ENCODE peak calls at places on chromosomes 2 and 18, in ten cellular contexts. One of them, this sample, is unnamed.

GRCh38 chr2:172098650-172099471 is 3.8 kb downstream of the DLX2 start:
- DNase-seq in activated naive CD4-positive, alpha-beta T cell treated with anti-CD3 and anti-CD28 coated beads for 36 hours: peak; percentile 59
- DNase-seq in C1 segment of cervical spinal cord: no peak
- DNase-seq in NCI-H2081: no peak
- DNase-seq in stimulated activated CD4-positive, alpha-beta T cell treated with anti-CD3 and anti-CD28 coated beads, Interleukin-15, amount 100 ng/mL, for 1 hour: no peak
- DNase-seq in putamen: no peak
- DNase-seq in H4: peak; percentile 81
- DNase-seq in EL: peak; percentile 89
- DNase-seq in WTC11: peak; percentile 46
- DNase-seq in ACHN: peak; percentile 93
- DNase-seq in this sample: peak; percentile 39

GRCh38 chr18:73564073-73564472 is 583.6 kb downstream of the FBXO15 start:
- DNase-seq in stimulated activated CD4-positive, alpha-beta T cell treated with anti-CD3 and anti-CD28 coated beads, Interleukin-15, amount 100 ng/mL, for 1 hour: no peak
- DNase-seq in H4: peak; percentile 61
- DNase-seq in C1 segment of cervical spinal cord: no peak
- DNase-seq in ACHN: peak; percentile 47
- DNase-seq in WTC11: no peak
- DNase-seq in EL: peak; percentile 68
- DNase-seq in activated naive CD4-positive, alpha-beta T cell treated with anti-CD3 and anti-CD28 coated beads for 36 hours: no peak
- DNase-seq in NCI-H2081: no peak
- DNase-seq in putamen: no peak
- DNase-seq in this sample: no peak

GRCh38 chr18:36142751-36143150 is 13.1 kb downstream of the ELP2 start:
- DNase-seq in EL: no peak
- DNase-seq in putamen: no peak
- DNase-seq in WTC11: no peak
- DNase-seq in NCI-H2081: no peak
- DNase-seq in stimulated activated CD4-positive, alpha-beta T cell treated with anti-CD3 and anti-CD28 coated beads, Interleukin-15, amount 100 ng/mL, for 1 hour: no peak
- DNase-seq in activated naive CD4-positive, alpha-beta T cell treated with anti-CD3 and anti-CD28 coated beads for 36 hours: no peak
- DNase-seq in H4: no peak
- DNase-seq in ACHN: no peak
- DNase-seq in C1 segment of cervical spinal cord: no peak
- DNase-seq in this sample: no peak

GRCh38 chr18:12336887-12337286 is 28.8 kb downstream of the TUBB6 start:
- DNase-seq in H4: peak; percentile 56
- DNase-seq in EL: peak; percentile 79
- DNase-seq in putamen: no peak
- DNase-seq in NCI-H2081: no peak
- DNase-seq in ACHN: peak; percentile 23
- DNase-seq in WTC11: no peak
- DNase-seq in C1 segment of cervical spinal cord: no peak
- DNase-seq in activated naive CD4-positive, alpha-beta T cell treated with anti-CD3 and anti-CD28 coated beads for 36 hours: no peak
- DNase-seq in stimulated activated CD4-positive, alpha-beta T cell treated with anti-CD3 and anti-CD28 coated beads, Interleukin-15, amount 100 ng/mL, for 1 hour: no peak
- DNase-seq in this sample: no peak

GRCh38 chr2:119169717-119170116 is 11.2 kb upstream of the C1QL2 start:
- DNase-seq in NCI-H2081: no peak
- DNase-seq in WTC11: no peak
- DNase-seq in activated naive CD4-positive, alpha-beta T cell treated with anti-CD3 and anti-CD28 coated beads for 36 hours: no peak
- DNase-seq in putamen: no peak
- DNase-seq in ACHN: no peak
- DNase-seq in stimulated activated CD4-positive, alpha-beta T cell treated with anti-CD3 and anti-CD28 coated beads, Interleukin-15, amount 100 ng/mL, for 1 hour: no peak
- DNase-seq in EL: no peak
- DNase-seq in C1 segment of cervical spinal cord: no peak
- DNase-seq in H4: no peak
- DNase-seq in this sample: no peak

GRCh38 chr2:10028988-10029874 is 14.1 kb upstream of the KLF11 start:
- DNase-seq in H4: no peak
- DNase-seq in ACHN: no peak
- DNase-seq in stimulated activated CD4-positive, alpha-beta T cell treated with anti-CD3 and anti-CD28 coated beads, Interleukin-15, amount 100 ng/mL, for 1 hour: no peak
- DNase-seq in activated naive CD4-positive, alpha-beta T cell treated with anti-CD3 and anti-CD28 coated beads for 36 hours: peak; percentile 77
- DNase-seq in putamen: peak; percentile 17
- DNase-seq in WTC11: peak; percentile 52
- DNase-seq in C1 segment of cervical spinal cord: peak; percentile 21
- DNase-seq in EL: no peak
- DNase-seq in NCI-H2081: peak; percentile 70
- DNase-seq in this sample: no peak

GRCh38 chr2:180573951-180574350 is 406.5 kb upstream of the UBE2E3 start:
- DNase-seq in EL: peak; percentile 73
- DNase-seq in NCI-H2081: no peak
- DNase-seq in ACHN: no peak
- DNase-seq in WTC11: no peak
- DNase-seq in stimulated activated CD4-positive, alpha-beta T cell treated with anti-CD3 and anti-CD28 coated beads, Interleukin-15, amount 100 ng/mL, for 1 hour: no peak
- DNase-seq in activated naive CD4-positive, alpha-beta T cell treated with anti-CD3 and anti-CD28 coated beads for 36 hours: no peak
- DNase-seq in H4: no peak
- DNase-seq in C1 segment of cervical spinal cord: no peak
- DNase-seq in putamen: no peak
- DNase-seq in this sample: no peak

GRCh38 chr2:235513984-235514626 is 20.3 kb downstream of the AGAP1 start:
- DNase-seq in C1 segment of cervical spinal cord: no peak
- DNase-seq in WTC11: no peak
- DNase-seq in EL: no peak
- DNase-seq in NCI-H2081: no peak
- DNase-seq in H4: no peak
- DNase-seq in stimulated activated CD4-positive, alpha-beta T cell treated with anti-CD3 and anti-CD28 coated beads, Interleukin-15, amount 100 ng/mL, for 1 hour: no peak
- DNase-seq in activated naive CD4-positive, alpha-beta T cell treated with anti-CD3 and anti-CD28 coated beads for 36 hours: no peak
- DNase-seq in ACHN: no peak
- DNase-seq in putamen: no peak
- DNase-seq in this sample: no peak

GRCh38 chr2:18891598-18892345 is 302.4 kb upstream of the NT5C1B start:
- DNase-seq in H4: no peak
- DNase-seq in putamen: no peak
- DNase-seq in activated naive CD4-positive, alpha-beta T cell treated with anti-CD3 and anti-CD28 coated beads for 36 hours: no peak
- DNase-seq in WTC11: no peak
- DNase-seq in NCI-H2081: no peak
- DNase-seq in ACHN: no peak
- DNase-seq in C1 segment of cervical spinal cord: no peak
- DNase-seq in stimulated activated CD4-positive, alpha-beta T cell treated with anti-CD3 and anti-CD28 coated beads, Interleukin-15, amount 100 ng/mL, for 1 hour: no peak
- DNase-seq in EL: no peak
- DNase-seq in this sample: no peak

This sample was measured in thyroid gland.